ENCODE peak calls at places on chromosome 18, in seven cellular contexts. N is SK-N-SH, K is HCT116, A is K562, F is HepG2, Z is GM12878, C is H1. V is an unnamed sample.

GRCh38 chr18:64972545-64972944 is 778.3 kb upstream of the CDH7 start:
- DNase-seq in N (peak; percentile 14), K (no peak), A (no peak), F (no peak), Z (no peak), C (no peak), V (no peak)

GRCh38 chr18:37847544-37847943 is 281.9 kb upstream of the CELF4 start:
- DNase-seq in N (no peak), K (no peak), A (no peak), F (no peak), Z (no peak), C (no peak), V (no peak)

GRCh38 chr18:78582898-78583738 is 396.5 kb upstream of the SALL3 start:
- DNase-seq in N (no peak), K (no peak), A (no peak), F (no peak), Z (no peak), C (no peak), V (no peak)

GRCh38 chr18:76688724-76689472 is 133.5 kb upstream of the ZNF236 start:
- DNase-seq in N (no peak), K (no peak), A (no peak), F (no peak), Z (no peak), C (no peak), V (no peak)

GRCh38 chr18:46950064-46950656 is 32.8 kb downstream of the KATNAL2 start:
- DNase-seq in N (peak; percentile 55), K (no peak), A (peak; percentile 17), F (peak; percentile 30), Z (no peak), C (no peak), V (no peak)

GRCh38 chr18:74549591-74550104 is 15.3 kb downstream of the CNDP1 start:
- DNase-seq in N (no peak), K (no peak), A (no peak), F (no peak), Z (no peak), C (no peak), V (no peak)

GRCh38 chr18:39274535-39274934 is 1708.9 kb upstream of the CELF4 start:
- DNase-seq in N (no peak), K (no peak), A (no peak), F (no peak), Z (no peak), C (no peak), V (no peak)

GRCh38 chr18:36297419-36298112 is at the start of gene FHOD3:
- DNase-seq in N (peak; percentile 97), K (no peak), A (peak; percentile 90), F (no peak), Z (no peak), C (peak; percentile 86), V (peak; percentile 53)

GRCh38 chr18:59469463-59470180 is 110.6 kb upstream of the LMAN1 start:
- DNase-seq in N (no peak), K (no peak), A (no peak), F (no peak), Z (no peak), C (no peak), V (no peak)

GRCh38 chr18:29225351-29225750 is 1048.4 kb upstream of the CDH2 start:
- DNase-seq in N (no peak), K (no peak), A (no peak), F (no peak), Z (no peak), C (no peak), V (no peak)

GRCh38 chr18:78106946-78107345 is 857.3 kb downstream of the GALR1 start:
- DNase-seq in N (no peak), K (no peak), A (no peak), F (no peak), Z (no peak), C (no peak), V (no peak)

GRCh38 chr18:57301573-57302230 is 50.7 kb upstream of the ST8SIA3 start:
- DNase-seq in N (peak; percentile 46), K (no peak), A (no peak), F (no peak), Z (no peak), C (no peak), V (no peak)

GRCh38 chr18:58303363-58303762 is 259.3 kb downstream of the NEDD4L start:
- DNase-seq in N (no peak), K (no peak), A (no peak), F (no peak), Z (no peak), C (no peak), V (no peak)

GRCh38 chr18:79577451-79578395 is 101.9 kb upstream of the CTDP1 start:
- DNase-seq in N (no peak), K (no peak), A (peak; percentile 17), F (no peak), Z (no peak), C (peak; percentile 41), V (no peak)

GRCh38 chr18:13232060-13232917 is 13.7 kb downstream of the LDLRAD4 start:
- DNase-seq in N (no peak), K (no peak), A (no peak), F (no peak), Z (no peak), C (peak; percentile 41), V (no peak)

GRCh38 chr18:48106976-48107781 is 176.7 kb upstream of the SMAD2 start:
- DNase-seq in N (no peak), K (no peak), A (peak; percentile 9), F (no peak), Z (no peak), C (no peak), V (no peak)

GRCh38 chr18:55552498-55553189 is 35.3 kb downstream of the TCF4 start:
- DNase-seq in N (no peak), K (no peak), A (no peak), F (no peak), Z (no peak), C (no peak), V (no peak)

GRCh38 chr18:48831802-48832201 is 119.0 kb downstream of the SMAD7 start:
- DNase-seq in N (no peak), K (no peak), A (no peak), F (no peak), Z (no peak), C (no peak), V (no peak)

GRCh38 chr18:13464432-13465125 is 246.0 kb downstream of the LDLRAD4 start:
- DNase-seq in N (no peak), K (no peak), A (peak; percentile 23), F (no peak), Z (peak; percentile 44), C (no peak), V (no peak)

GRCh38 chr18:58604301-58604700 is 24.6 kb downstream of the ALPK2 start:
- DNase-seq in N (no peak), K (no peak), A (no peak), F (no peak), Z (no peak), C (no peak), V (no peak)

GRCh38 chr18:23884712-23885375 is 129.7 kb upstream of the TTC39C start:
- DNase-seq in N (no peak), K (no peak), A (no peak), F (peak; percentile 12), Z (no peak), C (no peak), V (no peak)

GRCh38 chr18:53911200-53911599 is 313.3 kb downstream of the MBD2 start:
- DNase-seq in N (no peak), K (no peak), A (no peak), F (no peak), Z (no peak), C (no peak), V (no peak)

GRCh38 chr18:22067109-22067508 is 102.3 kb upstream of the GATA6 start:
- DNase-seq in N (no peak), K (no peak), A (no peak), F (no peak), Z (no peak), C (no peak), V (no peak)

GRCh38 chr18:10707294-10707693 is 181.5 kb downstream of the NAPG start:
- DNase-seq in N (no peak), K (no peak), A (no peak), F (no peak), Z (no peak), C (no peak), V (no peak)

GRCh38 chr18:13606589-13607254 is 119.6 kb downstream of the FAM210A start:
- DNase-seq in N (no peak), K (no peak), A (no peak), F (no peak), Z (no peak), C (no peak), V (no peak)

GRCh38 chr18:67232406-67232805 is 284.1 kb downstream of the DSEL start:
- DNase-seq in N (no peak), K (no peak), A (no peak), F (no peak), Z (no peak), C (no peak), V (no peak)

GRCh38 chr18:8341481-8342230 is 267.6 kb upstream of the RAB12 start:
- DNase-seq in N (no peak), K (no peak), A (no peak), F (peak; percentile 97), Z (no peak), C (no peak), V (no peak)

GRCh38 chr18:44744206-44745180 is 63.8 kb downstream of the SETBP1 start:
- DNase-seq in N (peak; percentile 84), K (no peak), A (peak; percentile 14), F (no peak), Z (no peak), C (peak; percentile 63), V (no peak)
- TF ChIP-seq JUND in N (no peak), K (no peak), A (no peak), F (no peak), Z (no peak), C (no peak), V (no peak)

GRCh38 chr18:50506362-50506761 is 53.5 kb upstream of the MAPK4 start:
- DNase-seq in N (no peak), K (no peak), A (no peak), F (no peak), Z (no peak), C (no peak), V (no peak)

GRCh38 chr18:50508228-50508627 is 51.7 kb upstream of the MAPK4 start:
- DNase-seq in N (no peak), K (no peak), A (no peak), F (no peak), Z (no peak), C (no peak), V (no peak)

GRCh38 chr18:50509012-50509411 is 50.9 kb upstream of the MAPK4 start:
- DNase-seq in N (no peak), K (no peak), A (no peak), F (no peak), Z (no peak), C (no peak), V (no peak)

GRCh38 chr18:50507120-50507590 is 52.7 kb upstream of the MAPK4 start:
- DNase-seq in N (peak; percentile 61), K (no peak), A (peak; percentile 20), F (peak; percentile 13), Z (no peak), C (peak; percentile 77), V (peak; percentile 51)
- TF ChIP-seq JUND in N (no peak), K (no peak), A (no peak), F (no peak), Z (no peak), C (no peak), V (no peak)

GRCh38 chr18:5519448-5520362 is 24.1 kb downstream of the EPB41L3 start:
- DNase-seq in N (no peak), K (no peak), A (no peak), F (no peak), Z (no peak), C (no peak), V (no peak)
- TF ChIP-seq JUND in N (no peak), K (no peak), A (no peak), F (no peak), Z (no peak), C (no peak), V (no peak)

GRCh38 chr18:28176933-28177827 is at the start of gene CDH2:
- DNase-seq in N (peak; percentile 92), K (no peak), A (no peak), F (peak; percentile 77), Z (no peak), C (peak; percentile 74), V (peak; percentile 10)
- TF ChIP-seq JUND in N (no peak), K (no peak), A (no peak), F (no peak), Z (no peak), C (no peak), V (no peak)